ENCODE peak calls at places on chromosomes 13 and 19, in four cellular contexts. One of them, this sample, is unnamed.

GRCh38 chr13:78410164-78410563 is 193.2 kb downstream of the POU4F1 start:
- DNase-seq in K562: no peak
- DNase-seq in GM23338: no peak
- DNase-seq in HepG2: no peak
- DNase-seq in this sample: no peak

GRCh38 chr13:96216543-96216942 is 126.6 kb downstream of the HS6ST3 start:
- DNase-seq in GM23338: peak
- DNase-seq in HepG2: no peak
- DNase-seq in K562: no peak
- DNase-seq in this sample: no peak

GRCh38 chr13:39451301-39451700 is 151.7 kb downstream of the LHFPL6 start:
- DNase-seq in K562: no peak
- DNase-seq in HepG2: no peak
- DNase-seq in GM23338: no peak
- DNase-seq in this sample: no peak

GRCh38 chr13:74449811-74450524 is 315.8 kb upstream of the KLF12 start:
- DNase-seq in K562: no peak
- DNase-seq in GM23338: no peak
- DNase-seq in HepG2: no peak
- DNase-seq in this sample: no peak

GRCh38 chr19:6811906-6812305 is 39.4 kb downstream of the VAV1 start:
- DNase-seq in GM23338: peak
- DNase-seq in HepG2: peak
- DNase-seq in K562: peak
- DNase-seq in this sample: peak

GRCh38 chr13:103133551-103133950 is 67.3 kb upstream of the SLC10A2 start:
- DNase-seq in K562: no peak
- DNase-seq in GM23338: no peak
- DNase-seq in HepG2: no peak
- DNase-seq in this sample: no peak

GRCh38 chr19:32070101-32070500 is 275.3 kb upstream of the ZNF507 start:
- DNase-seq in HepG2: no peak
- DNase-seq in GM23338: no peak
- DNase-seq in K562: no peak
- DNase-seq in this sample: no peak

GRCh38 chr19:15264061-15264932 is 32.0 kb upstream of the EPHX3 start:
- DNase-seq in K562: peak
- DNase-seq in GM23338: peak
- DNase-seq in HepG2: peak
- DNase-seq in this sample: peak

GRCh38 chr13:86052141-86052540 is 252.9 kb upstream of the SLITRK6 start:
- DNase-seq in HepG2: no peak
- DNase-seq in GM23338: no peak
- DNase-seq in K562: no peak
- DNase-seq in this sample: no peak

GRCh38 chr19:21765151-21765550 is 2.2 kb downstream of the ZNF100 start:
- DNase-seq in HepG2: no peak
- DNase-seq in GM23338: no peak
- DNase-seq in K562: peak
- DNase-seq in this sample: no peak

GRCh38 chr19:21767065-21767800 is at the start of gene ZNF100:
- DNase-seq in GM23338: peak
- DNase-seq in K562: peak
- DNase-seq in HepG2: peak
- DNase-seq in this sample: no peak
- TF ChIP-seq REST in GM23338: no peak
- TF ChIP-seq REST in K562: no peak
- TF ChIP-seq REST in HepG2: no peak
- TF ChIP-seq REST in this sample: no peak

GRCh38 chr19:46977548-46977947 is 42.1 kb upstream of the NPAS1 start:
- DNase-seq in K562: no peak
- DNase-seq in HepG2: no peak
- DNase-seq in GM23338: no peak
- DNase-seq in this sample: no peak

GRCh38 chr19:46974181-46974580 is 45.5 kb upstream of the NPAS1 start:
- DNase-seq in HepG2: no peak
- DNase-seq in K562: no peak
- DNase-seq in GM23338: no peak
- DNase-seq in this sample: no peak

GRCh38 chr19:46975011-46975917 is 44.4 kb upstream of the NPAS1 start:
- DNase-seq in HepG2: no peak
- DNase-seq in GM23338: no peak
- DNase-seq in K562: no peak
- DNase-seq in this sample: no peak

GRCh38 chr19:46976845-46977320 is 42.8 kb upstream of the NPAS1 start:
- DNase-seq in K562: peak
- DNase-seq in HepG2: no peak
- DNase-seq in GM23338: peak
- DNase-seq in this sample: no peak

DNA sequence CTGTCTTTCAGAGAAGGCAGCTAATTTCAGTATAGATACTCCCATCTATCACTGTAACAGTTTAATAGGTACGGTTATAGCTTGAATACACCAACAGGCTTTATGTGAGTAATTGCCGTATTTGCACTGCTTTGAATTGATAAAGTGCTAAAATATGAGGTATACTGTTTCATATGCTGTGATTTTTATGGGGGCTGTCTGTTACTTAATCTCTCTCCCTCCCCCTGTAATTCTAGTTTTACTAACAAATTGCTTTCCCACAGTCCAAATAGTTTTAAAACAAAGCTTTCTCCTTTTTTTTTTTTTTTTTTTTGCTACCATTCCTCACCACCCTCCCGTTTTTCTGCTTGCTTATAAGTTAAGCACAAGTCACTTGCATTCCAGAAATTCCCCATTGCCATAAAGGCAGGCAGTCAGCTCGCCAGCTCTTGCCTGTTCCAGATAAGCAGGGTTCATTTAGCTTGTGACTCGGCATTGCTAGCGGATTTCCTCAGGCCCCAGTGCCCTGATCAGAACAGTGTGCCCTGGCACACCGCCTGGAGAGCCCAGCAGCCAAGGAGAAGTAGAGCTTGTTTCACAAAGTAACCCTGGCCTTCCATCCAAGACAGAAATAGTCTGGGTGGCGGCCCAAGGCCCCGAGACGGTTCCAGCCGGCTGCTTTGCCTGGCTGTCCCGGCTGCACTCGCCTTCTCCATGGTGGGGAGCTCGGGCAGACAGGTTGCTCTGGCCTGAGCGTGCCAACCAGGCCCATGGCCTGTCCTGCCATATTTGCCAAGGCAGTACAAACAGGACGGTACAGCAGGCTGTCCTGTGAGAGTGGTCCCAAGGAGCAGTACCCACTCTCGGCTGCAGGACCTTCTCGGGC is 43.5 kb upstream of the NPAS1 start:
- DNase-seq in HepG2: peak
- DNase-seq in GM23338: peak
- DNase-seq in K562: no peak
- DNase-seq in this sample: peak
- TF ChIP-seq REST in HepG2: no peak
- TF ChIP-seq REST in GM23338: no peak
- TF ChIP-seq REST in K562: no peak
- TF ChIP-seq REST in this sample: no peak

GRCh38 chr13:110329258-110329657 is 22.2 kb downstream of the COL4A2 start:
- DNase-seq in HepG2: no peak
- DNase-seq in GM23338: no peak
- DNase-seq in K562: no peak
- DNase-seq in this sample: no peak

GRCh38 chr13:110328509-110328908 is 21.4 kb downstream of the COL4A2 start:
- DNase-seq in K562: no peak
- DNase-seq in GM23338: no peak
- DNase-seq in HepG2: no peak
- DNase-seq in this sample: no peak

GRCh38 chr13:110329798-110330461 is 22.8 kb downstream of the COL4A2 start:
- DNase-seq in GM23338: no peak
- DNase-seq in K562: no peak
- DNase-seq in HepG2: no peak
- DNase-seq in this sample: no peak

GRCh38 chr13:110326263-110326904 is 19.3 kb downstream of the COL4A2 start:
- DNase-seq in K562: no peak
- DNase-seq in HepG2: no peak
- DNase-seq in GM23338: no peak
- DNase-seq in this sample: no peak

GRCh38 chr13:110327036-110327790 is 20.1 kb downstream of the COL4A2 start:
- DNase-seq in HepG2: no peak
- DNase-seq in K562: no peak
- DNase-seq in GM23338: peak
- DNase-seq in this sample: no peak
- TF ChIP-seq REST in HepG2: no peak
- TF ChIP-seq REST in K562: no peak
- TF ChIP-seq REST in GM23338: no peak
- TF ChIP-seq REST in this sample: no peak

DNA sequence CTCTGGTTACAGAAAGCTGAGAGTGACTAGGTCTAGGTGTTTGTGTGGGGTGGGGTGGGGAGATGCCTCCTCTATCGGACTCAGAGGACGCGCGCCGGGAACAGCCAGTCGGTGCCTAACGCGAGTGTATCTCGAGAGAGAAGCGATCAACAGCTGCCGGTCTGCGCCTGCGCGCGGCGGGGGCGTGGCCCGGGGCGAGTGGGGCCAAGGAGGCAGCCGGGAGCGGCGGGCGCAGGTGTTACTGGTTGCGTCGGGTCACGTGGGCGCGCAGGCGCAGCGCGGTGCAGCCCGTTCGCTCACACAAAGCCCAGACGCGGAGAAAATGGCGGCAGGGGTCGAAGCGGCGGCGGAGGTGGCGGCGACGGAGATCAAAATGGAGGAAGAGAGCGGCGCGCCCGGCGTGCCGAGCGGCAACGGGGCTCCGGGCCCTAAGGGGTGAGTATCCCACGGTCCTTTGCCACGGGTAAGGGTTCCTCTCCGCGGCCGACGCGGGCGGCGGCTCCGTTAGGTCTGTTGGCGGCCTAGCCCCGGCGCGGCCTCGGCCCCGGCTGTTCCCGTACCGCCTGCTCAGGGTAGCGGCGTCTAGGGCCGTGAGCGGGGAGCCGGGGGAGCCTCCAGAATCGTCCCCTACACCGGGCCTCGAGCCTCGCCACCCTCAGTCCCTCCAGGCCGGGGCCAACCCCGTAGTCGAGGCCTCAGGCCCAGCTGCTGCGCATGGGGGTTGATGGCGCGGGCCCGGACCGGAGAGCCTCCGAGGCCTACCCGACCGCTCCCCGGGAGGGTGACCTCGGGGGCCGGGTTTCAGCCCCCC is at the start of gene HNRNPM:
- DNase-seq in HepG2: peak
- DNase-seq in K562: peak
- DNase-seq in GM23338: peak
- DNase-seq in this sample: peak
- TF ChIP-seq REST in HepG2: peak
- TF ChIP-seq REST in K562: peak
- TF ChIP-seq REST in GM23338: no peak
- TF ChIP-seq REST in this sample: peak

GRCh38 chr19:18156268-18156667 is 3.3 kb downstream of the PIK3R2 start:
- DNase-seq in GM23338: no peak
- DNase-seq in HepG2: no peak
- DNase-seq in K562: no peak
- DNase-seq in this sample: no peak
- TF ChIP-seq REST in GM23338: no peak
- TF ChIP-seq REST in HepG2: no peak
- TF ChIP-seq REST in K562: no peak
- TF ChIP-seq REST in this sample: no peak

GRCh38 chr13:113296842-113297369 is at the start of gene LAMP1:
- DNase-seq in HepG2: peak
- DNase-seq in K562: peak
- DNase-seq in GM23338: peak
- DNase-seq in this sample: peak

GRCh38 chr13:113302940-113303339 is 5.9 kb downstream of the LAMP1 start:
- DNase-seq in GM23338: no peak
- DNase-seq in K562: no peak
- DNase-seq in HepG2: no peak
- DNase-seq in this sample: no peak

GRCh38 chr13:113298001-113298945 is 1.2 kb downstream of the LAMP1 start:
- DNase-seq in GM23338: no peak
- DNase-seq in HepG2: no peak
- DNase-seq in K562: no peak
- DNase-seq in this sample: no peak

GRCh38 chr13:113297370-113297871 is 382 bp downstream of the LAMP1 start:
- DNase-seq in HepG2: no peak
- DNase-seq in K562: peak
- DNase-seq in GM23338: peak
- DNase-seq in this sample: no peak

GRCh38 chr13:113299951-113300350 is 2.9 kb downstream of the LAMP1 start:
- DNase-seq in GM23338: no peak
- DNase-seq in K562: no peak
- DNase-seq in HepG2: peak
- DNase-seq in this sample: no peak
- TF ChIP-seq REST in GM23338: no peak
- TF ChIP-seq REST in K562: no peak
- TF ChIP-seq REST in HepG2: no peak
- TF ChIP-seq REST in this sample: no peak

GRCh38 chr19:47437500-47437899 is 18.2 kb upstream of the MEIS3 start:
- DNase-seq in GM23338: no peak
- DNase-seq in K562: no peak
- DNase-seq in HepG2: no peak
- DNase-seq in this sample: no peak
- TF ChIP-seq REST in GM23338: peak
- TF ChIP-seq REST in K562: peak
- TF ChIP-seq REST in HepG2: peak
- TF ChIP-seq REST in this sample: peak